ENCODE peak calls at places on chromosome 17, in five cellular contexts. J is IMR-90, L is H9, F is mesendoderm, N is neuronal stem cell. T is an unnamed sample.

GRCh38 chr17:78127240-78127887 is 1.2 kb downstream of the TMC6 start:
- DNase-seq in F (peak), J (no peak), L (peak), N (no peak), T (no peak)

GRCh38 chr17:46000292-46000691 is 1.2 kb downstream of the STH start:
- DNase-seq in N (no peak), J (no peak), L (no peak), F (no peak), T (no peak)

GRCh38 chr17:9290226-9290613 is 268.9 kb downstream of the NTN1 start:
- DNase-seq in J (no peak), L (no peak), F (no peak), N (no peak), T (no peak)

GRCh38 chr17:68821860-68822693 is 133.1 kb downstream of the ABCA8 start:
- DNase-seq in N (no peak), L (no peak), J (peak), F (no peak), T (peak)

GRCh38 chr17:19579867-19580565 is 46.4 kb downstream of the SLC47A1 start:
- DNase-seq in J (no peak), F (peak), N (no peak), L (peak), T (no peak)

GRCh38 chr17:15121426-15121825 is 143.7 kb downstream of the PMP22 start:
- DNase-seq in L (no peak), F (no peak), N (no peak), J (peak), T (no peak)

GRCh38 chr17:49575524-49576120 is at the start of gene NXPH3:
- DNase-seq in F (peak), J (peak), L (peak), N (peak), T (peak)

GRCh38 chr17:47232465-47232864 is 21.2 kb upstream of the ITGB3 start:
- DNase-seq in J (no peak), L (no peak), F (no peak), N (no peak), T (no peak)

GRCh38 chr17:7041607-7042506 is 2.0 kb downstream of the SLC16A11 start:
- DNase-seq in F (peak), N (no peak), L (peak), J (no peak), T (peak)

GRCh38 chr17:32102697-32103096 is 39.6 kb upstream of the RHOT1 start:
- DNase-seq in F (peak), N (no peak), J (peak), L (no peak), T (no peak)

GRCh38 chr17:4549781-4550533 is 5.2 kb downstream of the MYBBP1A start:
- DNase-seq in J (no peak), L (no peak), F (no peak), N (no peak), T (no peak)

GRCh38 chr17:4547118-4547906 is 7.9 kb downstream of the MYBBP1A start:
- DNase-seq in L (no peak), N (no peak), F (no peak), J (no peak), T (no peak)

GRCh38 chr17:4548721-4549531 is 6.3 kb downstream of the MYBBP1A start:
- DNase-seq in N (no peak), F (peak), L (no peak), J (peak), T (no peak)

GRCh38 chr17:4550534-4551039 is 4.6 kb downstream of the MYBBP1A start:
- DNase-seq in F (no peak), N (no peak), L (no peak), J (no peak), T (no peak)

GRCh38 chr17:4548061-4548461 is 7.1 kb downstream of the MYBBP1A start:
- DNase-seq in L (peak), J (no peak), N (no peak), F (no peak), T (no peak)
- H3K4ac ChIP-seq in L (no peak), J (no peak), N (no peak), F (no peak), T (no peak)

DNA sequence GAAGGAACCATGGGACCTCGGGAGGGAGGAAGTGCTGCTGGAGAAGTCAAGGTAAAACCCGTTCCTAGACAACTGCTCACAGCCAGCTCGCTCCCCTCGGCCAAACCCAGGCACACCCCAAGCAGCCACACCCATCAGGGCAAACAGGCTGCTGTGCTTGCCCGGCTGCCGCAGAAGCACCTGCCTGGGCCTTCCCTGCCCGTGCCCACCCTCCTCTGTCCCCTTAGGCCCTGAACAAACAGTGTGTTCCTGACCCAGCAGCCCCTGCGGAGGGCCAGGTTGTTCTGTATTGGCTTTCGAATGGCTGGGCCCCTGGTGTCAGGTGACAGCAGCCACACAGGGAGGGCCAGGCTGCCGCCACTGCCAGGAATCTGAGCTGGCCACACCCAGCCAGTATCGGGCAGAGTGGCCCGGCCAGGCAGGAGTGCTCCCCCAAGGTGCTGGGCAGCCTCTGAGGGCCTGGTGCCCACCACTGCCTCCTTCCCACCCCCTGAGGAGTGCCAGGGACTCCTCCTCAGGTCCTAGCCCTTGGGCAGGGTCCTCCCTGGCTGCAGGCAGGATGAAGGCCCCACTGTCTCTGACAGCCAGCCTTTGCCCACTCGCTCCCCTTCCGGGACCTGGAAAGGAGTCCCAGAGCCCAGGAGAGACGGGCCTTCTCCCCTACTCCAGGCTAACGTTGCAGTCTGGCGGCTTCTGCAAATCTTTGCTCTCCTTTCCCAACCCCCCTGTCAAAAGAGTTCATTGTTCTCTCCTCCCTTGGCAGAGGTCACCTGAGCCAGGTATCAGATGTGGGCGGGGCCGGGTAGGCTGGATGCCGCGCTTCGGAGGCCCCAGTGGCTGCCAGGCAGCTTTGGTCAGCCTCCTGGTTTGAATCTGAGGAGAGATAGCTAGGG is 24.0 kb downstream of the LLGL2 start:
- DNase-seq in F (peak), L (peak), N (peak), J (no peak), T (peak)
- H3K4ac ChIP-seq in F (no peak), L (no peak), N (peak), J (no peak), T (peak)

DNA sequence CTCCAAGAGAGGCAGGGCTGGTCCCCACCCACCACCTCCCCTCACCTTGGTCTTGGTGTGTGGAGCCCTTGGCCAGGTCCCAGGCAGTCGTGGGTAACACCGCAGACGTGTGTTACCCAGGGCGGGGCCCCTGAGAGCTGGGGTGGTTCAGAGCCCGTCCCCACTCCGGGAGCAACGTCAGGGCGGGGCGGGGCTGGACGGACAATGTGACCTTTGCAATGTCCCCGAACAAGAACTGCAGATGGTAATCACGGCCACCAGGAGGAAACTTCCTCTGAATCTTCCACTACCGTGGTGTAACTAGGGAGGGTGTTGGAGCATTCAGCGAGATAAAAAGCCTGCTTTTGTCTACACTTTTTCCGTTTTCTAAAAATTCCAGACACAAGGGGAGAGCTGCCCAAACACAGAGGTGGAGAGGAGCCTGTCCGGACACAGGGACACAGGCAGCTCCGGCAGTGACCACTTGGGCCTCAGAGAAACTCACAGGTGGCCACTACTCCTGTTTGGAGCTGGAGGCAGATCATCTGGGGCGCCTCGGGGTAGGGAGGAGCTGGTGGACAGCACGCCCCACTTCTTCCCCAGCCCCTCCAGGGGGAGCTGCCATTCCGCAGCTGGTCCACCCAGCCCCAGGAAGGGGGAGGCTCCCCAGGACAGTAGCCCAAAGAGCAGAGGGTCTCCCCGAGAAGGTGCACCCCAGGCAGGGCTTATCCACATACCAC is 14.2 kb upstream of the SLC38A10 start:
- DNase-seq in N (peak), J (peak), F (peak), L (peak), T (peak)
- H3K4ac ChIP-seq in N (no peak), J (peak), F (peak), L (no peak), T (peak)

GRCh38 chr17:4333041-4333440 is 33.4 kb downstream of the UBE2G1 start:
- DNase-seq in J (no peak), N (no peak), L (no peak), F (no peak), T (peak)
- H3K4ac ChIP-seq in J (no peak), N (no peak), L (no peak), F (no peak), T (no peak)

GRCh38 chr17:55959756-55960155 is 193.5 kb upstream of the ANKFN1 start:
- DNase-seq in N (no peak), F (no peak), L (no peak), J (no peak), T (no peak)
- H3K4ac ChIP-seq in N (no peak), F (no peak), L (no peak), J (no peak), T (no peak)

GRCh38 chr17:40485851-40486512 is 15.4 kb downstream of the TNS4 start:
- DNase-seq in J (peak), L (no peak), F (peak), N (no peak), T (peak)

GRCh38 chr17:40483679-40484078 is 17.7 kb downstream of the TNS4 start:
- DNase-seq in L (no peak), N (no peak), J (no peak), F (peak), T (no peak)

GRCh38 chr17:40484973-40485530 is 16.4 kb downstream of the TNS4 start:
- DNase-seq in J (no peak), N (no peak), F (no peak), L (no peak), T (no peak)

GRCh38 chr17:40482722-40483121 is 18.7 kb downstream of the TNS4 start:
- DNase-seq in N (no peak), J (no peak), F (no peak), L (no peak), T (no peak)

DNA sequence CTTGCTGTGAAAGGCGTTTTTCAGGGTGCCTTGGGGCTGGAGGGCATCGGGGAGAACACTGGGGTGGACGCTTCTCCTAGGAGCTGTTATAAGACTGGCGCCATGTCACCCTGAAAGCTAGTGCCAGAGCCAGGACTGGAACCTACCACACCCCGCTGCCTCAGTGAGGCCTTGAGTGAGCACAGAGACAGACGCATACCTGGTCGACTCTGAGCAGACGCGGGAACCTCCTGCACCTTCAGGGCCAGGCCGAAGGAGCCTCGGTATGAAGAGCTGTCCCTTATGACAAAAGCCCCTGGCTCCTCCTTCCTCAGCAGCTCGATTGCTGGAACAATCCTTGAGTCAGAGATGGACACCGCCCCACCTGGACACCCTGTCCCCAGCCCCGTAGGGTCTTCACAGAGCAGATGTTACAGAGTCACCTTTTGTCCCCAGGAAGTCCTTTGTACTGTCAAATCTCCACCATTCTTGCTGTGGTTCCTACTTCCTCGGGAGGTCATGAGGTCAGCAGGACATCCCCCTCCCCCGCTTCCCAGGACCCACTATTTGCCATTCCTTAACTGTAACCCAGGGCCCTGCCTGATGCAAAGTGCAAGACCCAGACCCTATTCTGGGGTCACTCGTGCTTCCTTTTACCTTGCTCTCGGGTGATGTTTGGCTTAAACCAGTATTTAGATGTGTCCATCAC is 17.0 kb downstream of the TNS4 start:
- DNase-seq in L (no peak), F (no peak), N (no peak), J (no peak), T (no peak)
- H3K4ac ChIP-seq in L (no peak), F (peak), N (no peak), J (peak), T (no peak)

DNA sequence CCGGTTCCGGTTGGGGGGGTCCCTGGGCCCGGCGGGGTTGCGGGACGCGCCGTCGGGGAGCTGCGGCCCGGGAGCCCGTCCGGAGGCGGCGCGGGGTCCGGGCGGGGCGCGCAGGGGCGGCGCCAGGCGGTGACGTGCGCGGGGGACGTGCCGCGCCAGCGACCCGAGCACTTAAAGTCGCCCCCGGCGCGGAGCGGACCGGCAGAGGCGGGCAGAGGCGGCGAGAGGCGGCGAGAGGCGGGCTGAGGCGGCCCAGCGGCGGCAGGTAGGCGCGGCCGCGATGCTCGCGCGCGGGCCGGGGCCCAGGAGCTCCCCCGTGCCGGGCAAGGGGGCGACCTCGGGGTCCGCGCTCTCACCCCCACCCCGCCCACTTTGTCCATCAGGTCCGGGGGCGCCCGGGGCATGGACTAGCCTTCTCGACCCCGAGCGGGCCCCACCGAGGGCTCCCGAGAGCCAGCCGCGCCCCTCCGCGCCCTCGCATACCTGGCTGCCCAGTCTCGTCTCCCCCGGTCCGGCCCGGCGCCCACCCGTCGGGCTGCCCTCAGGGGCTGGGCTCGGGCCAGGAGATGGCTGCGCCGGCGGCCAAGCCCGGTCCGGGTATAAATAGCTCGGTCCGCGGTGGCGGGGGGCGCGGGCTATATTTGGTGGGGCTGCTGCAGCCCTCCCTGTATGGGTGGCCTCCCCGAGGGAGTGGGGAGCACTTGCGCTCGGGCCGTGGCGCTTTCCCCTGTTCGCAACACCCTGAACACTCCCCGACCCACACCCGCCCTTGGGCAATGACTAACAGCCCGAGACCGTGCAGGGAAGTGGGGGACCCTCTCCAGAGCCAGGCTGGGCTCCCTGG is at the start of gene SLC16A3:
- DNase-seq in J (peak), L (no peak), N (no peak), F (peak), T (peak)
- H3K4ac ChIP-seq in J (peak), L (no peak), N (peak), F (peak), T (peak)

DNA sequence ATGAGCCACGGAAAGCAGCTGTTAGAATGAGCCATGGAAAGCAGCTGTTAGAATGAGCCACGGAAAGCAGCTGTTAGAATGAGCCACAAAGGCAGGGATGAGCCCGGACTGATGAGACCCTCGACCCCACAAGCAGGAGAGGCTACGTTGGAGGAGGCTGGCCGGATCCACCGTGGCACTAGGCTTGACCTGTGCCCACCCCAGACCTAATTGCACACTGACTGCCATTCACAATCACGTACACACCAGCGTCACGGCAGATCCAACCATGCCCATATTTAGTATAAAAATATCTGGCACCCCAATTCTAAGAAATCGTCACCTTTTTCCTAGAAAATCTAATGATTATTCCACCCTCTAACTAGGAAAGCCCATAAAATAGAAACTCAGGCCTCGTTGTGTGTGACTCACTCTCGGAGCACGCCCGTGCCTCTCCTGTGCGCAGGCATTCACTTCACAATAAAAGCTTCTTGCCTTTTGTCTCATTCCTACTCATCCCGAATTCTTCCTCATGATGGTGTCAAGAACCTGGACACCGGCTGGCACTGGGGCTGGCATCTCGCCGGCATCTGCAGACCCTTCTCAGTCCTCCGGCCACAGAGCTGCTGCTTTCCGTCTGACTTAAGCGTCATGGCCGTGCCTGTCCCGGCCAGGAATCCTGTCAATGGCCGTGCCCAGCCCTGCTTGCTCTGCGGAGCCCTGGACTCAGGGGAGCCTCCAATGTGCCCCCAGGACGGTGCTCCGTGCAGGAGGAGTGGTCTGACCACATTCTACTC is 5.5 kb upstream of the SECTM1 start:
- DNase-seq in L (no peak), N (no peak), F (peak), J (peak), T (peak)
- H3K4ac ChIP-seq in L (no peak), N (no peak), F (no peak), J (peak), T (peak)